ENCODE peak calls at places on chromosome 17, in five cellular contexts. F, P, U, W and R are unnamed samples.

GRCh38 chr17:56742601-56743000 is 91.1 kb downstream of the C17orf67 start:
- DNase-seq in P (no peak), U (no peak), W (no peak), F (no peak), R (no peak)

GRCh38 chr17:50683434-50684287 is 24.1 kb downstream of the ANKRD40 start:
- DNase-seq in U (no peak), W (no peak), P (no peak), F (no peak), R (no peak)

GRCh38 chr17:12605222-12605621 is 60.5 kb upstream of the MYOCD start:
- DNase-seq in P (no peak), F (no peak), U (peak), W (no peak), R (no peak)

GRCh38 chr17:27460196-27460725 is 4.0 kb downstream of the KSR1 start:
- DNase-seq in P (no peak), F (no peak), W (no peak), U (no peak), R (no peak)

GRCh38 chr17:76432004-76432403 is 20.9 kb downstream of the UBE2O start:
- DNase-seq in U (no peak), F (no peak), W (no peak), P (no peak), R (no peak)

GRCh38 chr17:7435676-7436555 is 681 bp downstream of the TMEM102 start:
- DNase-seq in W (peak), P (no peak), U (peak), F (no peak), R (peak)

GRCh38 chr17:83178533-83179201 is 99.3 kb downstream of the METRNL start:
- DNase-seq in U (no peak), F (peak), P (no peak), W (no peak), R (no peak)

GRCh38 chr17:48546187-48546923 is 1.4 kb upstream of the HOXB2 start:
- DNase-seq in P (no peak), W (no peak), F (no peak), U (peak), R (no peak)

GRCh38 chr17:3719265-3719664 is 4.4 kb upstream of the HASPIN start:
- DNase-seq in P (no peak), W (no peak), U (no peak), F (no peak), R (no peak)

GRCh38 chr17:44829558-44830358 is at the start of gene GJC1:
- DNase-seq in P (no peak), W (no peak), U (peak), F (no peak), R (peak)

GRCh38 chr17:75843577-75844529 is at the start of gene UNC13D:
- DNase-seq in P (no peak), F (no peak), W (peak), U (no peak), R (no peak)

GRCh38 chr17:45370949-45371413 is 54.2 kb upstream of the MAP3K14 start:
- DNase-seq in F (no peak), P (no peak), U (peak), W (no peak), R (no peak)

GRCh38 chr17:41972571-41973411 is 6.2 kb downstream of the CNP start:
- DNase-seq in F (peak), U (no peak), W (no peak), P (no peak), R (no peak)

GRCh38 chr17:77027271-77027670 is 113.5 kb upstream of the SEC14L1 start:
- DNase-seq in U (no peak), W (no peak), P (no peak), F (no peak), R (no peak)

GRCh38 chr17:64779344-64780095 is 117.4 kb upstream of the SMURF2 start:
- DNase-seq in W (no peak), F (no peak), P (no peak), U (no peak), R (no peak)

GRCh38 chr17:882827-883585 is 96.6 kb downstream of the NXN start:
- DNase-seq in W (no peak), P (peak), U (peak), F (no peak), R (no peak)